ENCODE peak calls at places on chromosomes 13 and 19, in four cellular contexts. I is mesendoderm, Y is neuronal stem cell, J is mesenchymal stem cell. N is an unnamed sample.

GRCh38 chr19:13744179-13744578 is 20.1 kb upstream of the MRI1 start:
- DNase-seq in I (no peak), Y (no peak), J (no peak), N (no peak)

GRCh38 chr13:99894835-99895427 is 76.6 kb downstream of the ZIC5 start:
- DNase-seq in I (peak), Y (no peak), J (peak), N (no peak)

GRCh38 chr13:102856603-102857002 is 10.8 kb downstream of the ERCC5 start:
- DNase-seq in I (no peak), Y (no peak), J (no peak), N (no peak)

GRCh38 chr19:53867225-53868090 is at the start of gene MYADM:
- DNase-seq in I (peak), Y (peak), J (peak), N (peak)

GRCh38 chr13:32751340-32751739 is 165.1 kb downstream of the PDS5B start:
- DNase-seq in I (no peak), Y (no peak), J (no peak), N (no peak)

GRCh38 chr19:14366529-14366928 is 14.7 kb upstream of the ADGRE5 start:
- DNase-seq in I (peak), Y (no peak), J (peak), N (peak)

GRCh38 chr13:63433546-63434150 is 2018.0 kb upstream of the PCDH20 start:
- DNase-seq in I (no peak), Y (no peak), J (no peak), N (peak)

GRCh38 chr19:4504297-4504701 is 14.0 kb downstream of the PLIN4 start:
- DNase-seq in I (no peak), Y (no peak), J (no peak), N (no peak)

GRCh38 chr19:19338082-19338481 is 17.5 kb downstream of the MAU2 start:
- DNase-seq in I (no peak), Y (no peak), J (no peak), N (peak)

GRCh38 chr19:1830568-1830967 is 17.7 kb downstream of the REXO1 start:
- DNase-seq in I (no peak), Y (no peak), J (no peak), N (no peak)

GRCh38 chr19:18765224-18765623 is 25.9 kb downstream of the COMP start:
- DNase-seq in I (no peak), Y (no peak), J (no peak), N (no peak)

GRCh38 chr13:50521750-50522149 is 321.7 kb downstream of the DLEU7 start:
- DNase-seq in I (no peak), Y (no peak), J (peak), N (peak)

GRCh38 chr13:22030321-22030720 is 359.4 kb downstream of the FGF9 start:
- DNase-seq in I (no peak), Y (no peak), J (no peak), N (no peak)

GRCh38 chr19:1616396-1616795 is 11.1 kb upstream of the UQCR11 start:
- DNase-seq in I (no peak), Y (no peak), J (peak), N (no peak)

GRCh38 chr13:19587635-19588300 is 26.4 kb upstream of the TPTE2 start:
- DNase-seq in I (peak), Y (no peak), J (peak), N (peak)

GRCh38 chr19:52941941-52942370 is 18.7 kb upstream of the ZNF888 start:
- DNase-seq in I (peak), Y (no peak), J (peak), N (peak)

GRCh38 chr13:91346848-91347211 is 657 bp upstream of the MIR17HG start:
- DNase-seq in I (peak), Y (peak), J (peak), N (no peak)

GRCh38 chr19:15115080-15115479 is 7.9 kb downstream of the SYDE1 start:
- DNase-seq in I (no peak), Y (no peak), J (no peak), N (peak)

GRCh38 chr13:94712812-94713555 is 639 bp upstream of the SOX21 start:
- DNase-seq in I (peak), Y (no peak), J (peak), N (peak)

GRCh38 chr19:29660835-29661234 is 4.4 kb upstream of the PLEKHF1 start:
- DNase-seq in I (no peak), Y (no peak), J (peak), N (no peak)

GRCh38 chr19:30523791-30524190 is 151.6 kb downstream of the ZNF536 start:
- DNase-seq in I (no peak), Y (no peak), J (no peak), N (no peak)

GRCh38 chr19:14048439-14049153 is 13.3 kb downstream of the PALM3 start:
- DNase-seq in I (peak), Y (peak), J (peak), N (no peak)

GRCh38 chr19:14112809-14113385 is 4.7 kb downstream of the PRKACA start:
- DNase-seq in I (no peak), Y (no peak), J (no peak), N (no peak)

GRCh38 chr13:30796833-30797601 is 61.7 kb downstream of the ALOX5AP start:
- DNase-seq in I (peak), Y (no peak), J (no peak), N (peak)

GRCh38 chr19:6425732-6426686 is 1.4 kb upstream of the KHSRP start:
- DNase-seq in I (peak), Y (no peak), J (no peak), N (no peak)
- H2BK120ac ChIP-seq in I (no peak), Y (no peak), J (no peak), N (no peak)

GRCh38 chr19:16463991-16464575 is 7.7 kb downstream of the EPS15L1 start:
- DNase-seq in I (peak), Y (no peak), J (peak), N (peak)
- H2BK120ac ChIP-seq in I (no peak), Y (no peak), J (no peak), N (no peak)

DNA sequence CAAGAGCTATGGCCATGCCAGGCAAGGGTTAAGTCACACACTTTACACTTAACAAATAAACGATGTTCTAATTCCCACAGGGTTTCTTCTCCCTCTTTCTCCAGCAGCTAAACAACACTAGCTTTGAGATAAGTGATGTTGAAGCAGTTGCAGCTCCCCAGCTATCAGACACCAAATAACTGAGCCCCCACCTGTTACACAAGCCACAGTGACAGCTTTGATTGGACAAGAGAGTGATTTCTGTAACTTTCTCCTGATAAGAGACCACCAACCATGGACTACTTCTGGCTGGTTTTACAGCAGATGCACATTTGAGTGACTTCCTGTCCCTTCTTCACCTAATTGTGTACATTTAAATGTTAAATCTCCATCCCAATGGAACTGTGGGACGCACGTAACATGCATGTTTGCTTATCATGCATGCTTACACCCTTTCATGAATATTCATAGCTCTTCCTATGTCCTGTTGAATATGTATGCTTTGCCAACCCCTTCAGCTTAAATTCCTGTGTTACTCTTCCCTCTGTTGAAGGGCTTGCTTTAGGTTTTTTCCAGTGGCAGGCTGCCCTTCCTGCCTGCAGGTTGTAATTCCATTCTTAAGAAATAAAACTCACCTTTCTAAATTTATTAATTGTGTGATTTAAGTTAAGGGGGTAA is 6.1 kb upstream of the TNFSF11 start:
- DNase-seq in I (peak), Y (no peak), J (no peak), N (no peak)
- H2BK120ac ChIP-seq in I (no peak), Y (no peak), J (no peak), N (no peak)

GRCh38 chr19:48509467-48510194 is 2.0 kb downstream of the LMTK3 start:
- DNase-seq in I (no peak), Y (no peak), J (no peak), N (no peak)

GRCh38 chr19:48507911-48508439 is 3.7 kb downstream of the LMTK3 start:
- DNase-seq in I (no peak), Y (no peak), J (no peak), N (no peak)

GRCh38 chr19:48511321-48511731 is 309 bp downstream of the LMTK3 start:
- DNase-seq in I (no peak), Y (no peak), J (no peak), N (no peak)

GRCh38 chr19:48510421-48511268 is 990 bp downstream of the LMTK3 start:
- DNase-seq in I (peak), Y (no peak), J (peak), N (peak)

DNA sequence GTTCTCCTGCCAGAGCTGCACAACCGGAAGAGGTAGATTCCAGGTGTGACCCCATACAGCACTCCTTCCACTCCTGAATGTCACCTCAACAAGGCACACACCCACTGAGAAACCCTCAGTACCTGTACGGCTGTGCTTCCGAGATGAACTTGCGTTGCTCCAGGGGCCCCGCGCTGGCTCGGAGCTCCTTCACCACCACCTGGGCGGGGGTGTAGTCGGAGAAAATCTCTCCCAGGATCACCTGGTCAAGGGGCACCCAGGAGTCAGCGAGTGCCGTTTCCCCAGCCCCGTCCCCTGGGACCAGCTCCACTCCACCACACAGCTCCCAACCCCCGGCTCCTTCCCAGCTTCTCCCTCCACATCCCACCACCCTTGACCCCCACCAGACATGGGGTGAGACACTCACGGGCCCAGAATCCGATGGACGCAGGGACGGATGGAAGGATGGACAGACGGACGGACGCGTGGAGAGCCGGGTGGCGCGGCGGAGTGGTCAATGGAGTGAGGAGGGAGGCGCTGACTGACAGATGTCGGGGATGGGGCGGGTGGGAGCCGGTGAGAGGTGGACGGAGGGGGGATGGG is 2.8 kb downstream of the LMTK3 start:
- DNase-seq in I (no peak), Y (no peak), J (no peak), N (no peak)
- H2BK120ac ChIP-seq in I (no peak), Y (no peak), J (no peak), N (no peak)

DNA sequence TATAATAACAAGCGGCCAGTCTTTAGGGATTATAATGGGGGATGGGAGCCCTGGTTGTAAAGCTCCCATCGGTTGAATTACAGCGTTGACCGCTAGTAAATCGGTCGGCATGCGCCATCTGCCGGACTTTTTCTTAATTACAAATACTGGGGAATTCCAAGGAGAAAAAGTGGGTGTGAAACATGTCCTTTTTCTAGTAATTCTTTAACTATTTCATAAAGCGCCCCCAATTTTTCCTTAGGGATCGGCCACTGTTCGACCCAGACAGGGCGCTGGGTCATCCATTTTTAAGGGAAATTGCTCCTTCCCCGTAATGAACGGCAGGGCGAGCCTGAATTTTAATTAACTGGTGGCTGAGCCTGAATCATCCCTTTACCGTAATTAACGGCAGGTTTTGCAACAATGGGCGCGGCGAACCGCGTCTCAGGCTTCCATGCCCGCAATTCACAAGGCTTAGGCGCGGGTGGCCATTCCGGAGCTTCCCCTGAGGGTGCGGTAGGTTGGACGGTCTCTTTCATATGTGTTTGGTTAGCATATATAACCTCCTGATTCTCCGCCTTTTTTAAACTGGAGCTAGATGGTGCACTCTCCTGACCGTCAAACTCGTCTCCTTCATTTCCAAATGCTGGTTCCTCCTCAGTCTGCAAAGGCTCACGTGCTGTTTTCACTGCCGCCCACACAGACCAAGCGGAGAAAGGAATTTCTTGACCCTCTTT is 30.2 kb upstream of the EVI5L start:
- DNase-seq in I (peak), Y (peak), J (peak), N (peak)
- H2BK120ac ChIP-seq in I (no peak), Y (no peak), J (no peak), N (peak)